ENCODE peak calls at places on chromosomes 4 and X, in eight cellular contexts. B is stimulated activated CD4-positive, alpha-beta T cell treated with anti-CD3 and anti-CD28 coated beads, Interleukin-2, amount 100 ng/mL, for 4 hours; Z is endothelial cell of umbilical vein; F is activated CD4-positive, alpha-beta T cell treated with anti-CD3 and anti-CD28 coated beads for 1 hour; S is upper lobe of right lung; W is Calu3; L is endothelial cell; G is central memory CD4-positive, alpha-beta T cell. J is an unnamed sample.

GRCh38 chr4:95204873-95205272 is 343.9 kb downstream of the UNC5C start:
- DNase-seq in B (no peak), Z (no peak), F (no peak), S (no peak), W (peak), L (no peak), G (no peak), J (no peak)

GRCh38 chr4:151015458-151016344 is 617 bp upstream of the LRBA start:
- DNase-seq in B (peak), Z (peak), F (peak), S (peak), W (peak), L (peak), G (peak), J (peak)

GRCh38 chr4:121950680-121951569 is 935 bp downstream of the TRPC3 start:
- DNase-seq in B (no peak), Z (peak), F (no peak), S (peak), W (no peak), L (peak), G (peak), J (no peak)

GRCh38 chrX:13285229-13285628 is 34.6 kb downstream of the ATXN3L start:
- DNase-seq in B (no peak), Z (no peak), F (no peak), S (no peak), W (no peak), L (no peak), G (no peak), J (no peak)

GRCh38 chr4:33160126-33160525 is 2440.0 kb downstream of the PCDH7 start:
- DNase-seq in B (no peak), Z (no peak), F (no peak), S (no peak), W (no peak), L (peak), G (no peak), J (no peak)

GRCh38 chr4:76280488-76281441 is 25.8 kb upstream of the STBD1 start:
- DNase-seq in B (no peak), Z (no peak), F (no peak), S (no peak), W (no peak), L (no peak), G (no peak), J (no peak)

GRCh38 chrX:140229187-140229586 is 263.9 kb upstream of the CXorf66 start:
- DNase-seq in B (no peak), Z (no peak), F (no peak), S (no peak), W (no peak), L (no peak), G (no peak), J (no peak)

GRCh38 chr4:39576268-39576667 is 49.0 kb upstream of the UGDH start:
- DNase-seq in B (no peak), Z (no peak), F (no peak), S (no peak), W (no peak), L (no peak), G (no peak), J (no peak)

GRCh38 chr4:89307446-89308160 is at the start of gene GPRIN3:
- DNase-seq in B (peak), Z (peak), F (peak), S (peak), W (peak), L (peak), G (peak), J (no peak)

GRCh38 chr4:56731857-56732256 is 50.8 kb upstream of the HOPX start:
- DNase-seq in B (no peak), Z (no peak), F (no peak), S (peak), W (no peak), L (no peak), G (no peak), J (no peak)

GRCh38 chrX:13658602-13659001 is 5.7 kb downstream of the TCEANC start:
- DNase-seq in B (peak), Z (peak), F (no peak), S (no peak), W (peak), L (no peak), G (peak), J (peak)

GRCh38 chr4:165379662-165380061 is 854 bp downstream of the CPE start:
- DNase-seq in B (no peak), Z (no peak), F (no peak), S (no peak), W (no peak), L (no peak), G (no peak), J (no peak)

GRCh38 chr4:27272264-27272663 is 411.6 kb downstream of the STIM2 start:
- DNase-seq in B (no peak), Z (no peak), F (no peak), S (no peak), W (no peak), L (no peak), G (no peak), J (no peak)

GRCh38 chrX:154332561-154332960 is 37.0 kb downstream of the TKTL1 start:
- DNase-seq in B (no peak), Z (no peak), F (no peak), S (no peak), W (no peak), L (no peak), G (no peak), J (no peak)

GRCh38 chr4:20408596-20408995 is 156.9 kb downstream of the SLIT2 start:
- DNase-seq in B (no peak), Z (no peak), F (no peak), S (no peak), W (no peak), L (no peak), G (no peak), J (no peak)

GRCh38 chr4:135839712-135840111 is 1638.1 kb upstream of the PABPC4L start:
- DNase-seq in B (no peak), Z (no peak), F (no peak), S (no peak), W (no peak), L (no peak), G (no peak), J (no peak)

GRCh38 chr4:113256946-113257345 is 207.5 kb downstream of the ANK2 start:
- DNase-seq in B (no peak), Z (no peak), F (no peak), S (no peak), W (no peak), L (no peak), G (no peak), J (no peak)

GRCh38 chr4:128582319-128582948 is 227.1 kb upstream of the JADE1 start:
- DNase-seq in B (no peak), Z (no peak), F (no peak), S (no peak), W (no peak), L (no peak), G (no peak), J (no peak)

GRCh38 chr4:25861951-25862410 is 807 bp downstream of the SEL1L3 start:
- DNase-seq in B (no peak), Z (no peak), F (no peak), S (no peak), W (no peak), L (peak), G (peak), J (no peak)

GRCh38 chr4:3257125-3257690 is 8.2 kb downstream of the MSANTD1 start:
- DNase-seq in B (no peak), Z (no peak), F (no peak), S (peak), W (no peak), L (no peak), G (no peak), J (no peak)

GRCh38 chrX:38166478-38167083 is 54.1 kb downstream of the SRPX start:
- DNase-seq in B (peak), Z (peak), F (no peak), S (no peak), W (peak), L (no peak), G (peak), J (no peak)

GRCh38 chr4:83107636-83108035 is 6.9 kb downstream of the PLAC8 start:
- DNase-seq in B (no peak), Z (no peak), F (no peak), S (no peak), W (no peak), L (no peak), G (no peak), J (no peak)

GRCh38 chr4:119655111-119655837 is 26.7 kb upstream of the PDE5A start:
- DNase-seq in B (no peak), Z (peak), F (no peak), S (no peak), W (no peak), L (no peak), G (no peak), J (no peak)

GRCh38 chrX:136193771-136194170 is 46.4 kb downstream of the FHL1 start:
- DNase-seq in B (no peak), Z (no peak), F (no peak), S (no peak), W (no peak), L (no peak), G (no peak), J (peak)

GRCh38 chr4:52931238-52931637 is 69.1 kb downstream of the RASL11B start:
- DNase-seq in B (no peak), Z (no peak), F (no peak), S (no peak), W (no peak), L (no peak), G (no peak), J (no peak)

GRCh38 chr4:42806436-42806835 is 86.1 kb upstream of the GRXCR1 start:
- DNase-seq in B (no peak), Z (no peak), F (no peak), S (no peak), W (no peak), L (no peak), G (no peak), J (no peak)

GRCh38 chr4:100431416-100431815 is 86.4 kb downstream of the EMCN start:
- DNase-seq in B (no peak), Z (peak), F (no peak), S (no peak), W (no peak), L (no peak), G (no peak), J (no peak)